ENCODE peak calls at places on chromosome 5, in nine cellular contexts. O is HCT116, K is thyroid gland, R is A549, W is NB4, B is fibroblast of villous mesenchyme, A is foreskin fibroblast, E is stomach, U is fibroblast of mammary gland. H is an unnamed sample.

GRCh38 chr5:66987949-66988838 is 208.4 kb downstream of the CD180 start:
- DNase-seq in O (no peak), K (no peak), R (peak), W (peak), B (peak), A (peak), E (no peak), U (peak), H (peak)

GRCh38 chr5:139391570-139392323 is 2.0 kb upstream of the MZB1 start:
- DNase-seq in O (no peak), K (no peak), R (peak), W (peak), B (no peak), A (peak), E (no peak), U (peak), H (no peak)

GRCh38 chr5:59746261-59746765 is 147.2 kb downstream of the PDE4D start:
- DNase-seq in O (no peak), K (no peak), R (peak), W (no peak), B (peak), A (peak), E (no peak), U (peak), H (no peak)

GRCh38 chr5:34998058-34998789 is 49.5 kb downstream of the AGXT2 start:
- DNase-seq in O (no peak), K (peak), R (peak), W (no peak), B (peak), A (peak), E (no peak), U (peak), H (no peak)

GRCh38 chr5:137498301-137498735 is 808 bp downstream of the SPOCK1 start:
- DNase-seq in O (no peak), K (peak), R (peak), W (no peak), B (peak), A (peak), E (no peak), U (peak), H (peak)

GRCh38 chr5:15249152-15249551 is 250.8 kb upstream of the FBXL7 start:
- DNase-seq in O (no peak), K (no peak), R (no peak), W (peak), B (peak), A (peak), E (no peak), U (peak), H (no peak)

GRCh38 chr5:147065071-147065470 is 169.8 kb upstream of the STK32A start:
- DNase-seq in O (no peak), K (no peak), R (no peak), W (no peak), B (no peak), A (no peak), E (no peak), U (no peak), H (no peak)

GRCh38 chr5:135491552-135492318 is 39.6 kb upstream of the TIFAB start:
- DNase-seq in O (no peak), K (no peak), R (no peak), W (no peak), B (no peak), A (no peak), E (peak), U (no peak), H (peak)

GRCh38 chr5:164893071-164893470 is 1387.7 kb downstream of the MAT2B start:
- DNase-seq in O (no peak), K (no peak), R (no peak), W (no peak), B (no peak), A (no peak), E (no peak), U (no peak), H (no peak)

GRCh38 chr5:139461698-139462097 is 845 bp downstream of the ECSCR start:
- DNase-seq in O (no peak), K (no peak), R (no peak), W (no peak), B (no peak), A (peak), E (no peak), U (peak), H (peak)

GRCh38 chr5:59436364-59437158 is 457.0 kb downstream of the PDE4D start:
- DNase-seq in O (no peak), K (no peak), R (no peak), W (no peak), B (no peak), A (no peak), E (no peak), U (no peak), H (no peak)

GRCh38 chr5:73204302-73204701 is 31.3 kb downstream of the TMEM174 start:
- DNase-seq in O (no peak), K (no peak), R (no peak), W (no peak), B (no peak), A (no peak), E (no peak), U (no peak), H (no peak)

GRCh38 chr5:126460977-126461376 is 37.8 kb downstream of the GRAMD2B start:
- DNase-seq in O (no peak), K (peak), R (no peak), W (no peak), B (no peak), A (no peak), E (no peak), U (no peak), H (no peak)

GRCh38 chr5:174510771-174511453 is 213.5 kb upstream of the MSX2 start:
- DNase-seq in O (no peak), K (no peak), R (no peak), W (no peak), B (peak), A (no peak), E (no peak), U (no peak), H (no peak)

GRCh38 chr5:90803891-90804290 is 245.3 kb downstream of the ADGRV1 start:
- DNase-seq in O (no peak), K (no peak), R (no peak), W (no peak), B (no peak), A (peak), E (no peak), U (peak), H (no peak)

GRCh38 chr5:115355095-115355494 is 58.6 kb upstream of the CCDC112 start:
- DNase-seq in O (no peak), K (no peak), R (no peak), W (no peak), B (no peak), A (no peak), E (no peak), U (no peak), H (no peak)

GRCh38 chr5:66230551-66230950 is 86.5 kb downstream of the SREK1 start:
- DNase-seq in O (no peak), K (no peak), R (no peak), W (peak), B (peak), A (no peak), E (no peak), U (no peak), H (no peak)

GRCh38 chr5:81749562-81750307 is 1.2 kb downstream of the SSBP2 start:
- DNase-seq in O (no peak), K (peak), R (no peak), W (peak), B (peak), A (peak), E (peak), U (no peak), H (peak)

DNA sequence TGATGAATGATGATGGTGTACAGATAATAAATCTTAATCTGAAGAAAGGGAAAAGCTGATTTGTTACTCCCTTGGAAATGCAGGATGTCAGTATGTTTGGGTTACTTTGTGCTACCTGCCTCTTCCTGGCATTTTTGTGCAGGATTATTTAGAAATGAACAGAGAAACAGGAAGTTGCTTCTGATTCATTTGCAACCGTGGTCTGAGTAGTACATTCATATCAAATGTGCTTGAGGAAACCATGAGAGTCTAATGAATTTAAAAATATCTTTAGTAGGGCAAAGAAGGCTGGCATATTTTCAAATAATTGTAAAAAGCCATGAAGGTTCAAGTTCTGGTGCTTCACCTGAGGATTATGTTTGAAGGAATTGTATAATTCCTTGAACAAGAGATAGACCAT is 391.6 kb downstream of the TMEM161B start:
- DNase-seq in O (no peak), K (no peak), R (no peak), W (no peak), B (no peak), A (no peak), E (no peak), U (no peak), H (no peak)
- H3K4me3 ChIP-seq in O (no peak), K (no peak), R (no peak), W (no peak), B (no peak), A (no peak), E (no peak), U (no peak), H (no peak)

GRCh38 chr5:116502616-116503015 is 72.0 kb downstream of the SEMA6A start:
- DNase-seq in O (no peak), K (peak), R (no peak), W (no peak), B (peak), A (peak), E (no peak), U (peak), H (no peak)

GRCh38 chr5:116504593-116504992 is 70.0 kb downstream of the SEMA6A start:
- DNase-seq in O (no peak), K (no peak), R (no peak), W (no peak), B (no peak), A (no peak), E (no peak), U (no peak), H (no peak)

GRCh38 chr5:116498478-116498877 is 76.1 kb downstream of the SEMA6A start:
- DNase-seq in O (no peak), K (no peak), R (no peak), W (no peak), B (no peak), A (no peak), E (no peak), U (no peak), H (no peak)

GRCh38 chr5:116506448-116506847 is 68.2 kb downstream of the SEMA6A start:
- DNase-seq in O (no peak), K (no peak), R (no peak), W (no peak), B (no peak), A (no peak), E (no peak), U (no peak), H (no peak)

DNA sequence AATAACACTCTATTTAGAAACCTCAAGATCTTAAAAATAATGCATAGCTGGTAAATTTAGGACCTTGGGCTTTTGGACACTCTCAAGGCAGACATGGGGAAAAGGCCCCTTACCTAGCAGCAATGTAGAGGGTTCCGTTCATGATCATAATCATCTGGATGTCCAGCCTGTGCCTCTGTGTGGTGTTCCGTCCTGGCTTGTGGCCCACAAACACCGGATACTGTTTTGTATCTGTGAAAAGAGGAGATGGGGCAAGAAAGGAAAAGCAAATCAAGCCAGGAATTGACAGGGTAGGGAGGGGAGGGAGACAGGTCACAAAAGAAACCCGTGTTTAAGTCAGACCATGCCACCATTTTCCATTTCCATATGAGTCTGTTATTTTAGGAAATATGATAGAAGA is 72.5 kb downstream of the SEMA6A start:
- DNase-seq in O (no peak), K (no peak), R (no peak), W (no peak), B (no peak), A (no peak), E (no peak), U (no peak), H (no peak)
- H3K4me3 ChIP-seq in O (no peak), K (no peak), R (no peak), W (no peak), B (no peak), A (no peak), E (no peak), U (no peak), H (peak)

DNA sequence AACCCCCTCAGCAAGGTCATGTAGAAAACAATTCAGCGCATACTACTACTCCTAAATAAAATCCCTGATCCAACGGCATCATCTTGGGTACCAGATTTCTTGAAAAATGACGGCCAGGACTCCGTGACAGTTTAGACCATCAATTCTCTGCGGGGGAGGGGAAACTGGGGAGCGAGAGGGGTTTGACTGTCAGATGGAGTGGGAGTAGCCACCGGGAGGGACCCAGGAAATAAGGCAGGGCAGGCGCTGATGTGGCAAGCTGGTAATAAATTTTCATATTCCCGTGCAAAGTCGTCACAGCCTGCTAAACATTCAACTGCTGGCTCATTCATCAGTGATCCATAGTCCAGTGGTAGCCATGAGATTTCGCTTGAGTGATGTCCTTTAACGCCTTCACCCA is 447 bp upstream of the CDH18 start:
- DNase-seq in O (no peak), K (no peak), R (no peak), W (no peak), B (no peak), A (peak), E (no peak), U (no peak), H (peak)
- H3K4me3 ChIP-seq in O (no peak), K (no peak), R (peak), W (no peak), B (no peak), A (peak), E (no peak), U (no peak), H (peak)

GRCh38 chr5:33438996-33439395 is 1.8 kb upstream of the TARS1 start:
- DNase-seq in O (no peak), K (no peak), R (no peak), W (no peak), B (no peak), A (no peak), E (no peak), U (no peak), H (no peak)
- H3K4me3 ChIP-seq in O (peak), K (no peak), R (peak), W (peak), B (peak), A (peak), E (no peak), U (peak), H (peak)

GRCh38 chr5:100576217-100576751 is 41.1 kb downstream of the FAM174A start:
- DNase-seq in O (no peak), K (no peak), R (no peak), W (no peak), B (peak), A (peak), E (no peak), U (peak), H (no peak)
- H3K4me3 ChIP-seq in O (no peak), K (no peak), R (no peak), W (no peak), B (no peak), A (no peak), E (no peak), U (no peak), H (no peak)

DNA sequence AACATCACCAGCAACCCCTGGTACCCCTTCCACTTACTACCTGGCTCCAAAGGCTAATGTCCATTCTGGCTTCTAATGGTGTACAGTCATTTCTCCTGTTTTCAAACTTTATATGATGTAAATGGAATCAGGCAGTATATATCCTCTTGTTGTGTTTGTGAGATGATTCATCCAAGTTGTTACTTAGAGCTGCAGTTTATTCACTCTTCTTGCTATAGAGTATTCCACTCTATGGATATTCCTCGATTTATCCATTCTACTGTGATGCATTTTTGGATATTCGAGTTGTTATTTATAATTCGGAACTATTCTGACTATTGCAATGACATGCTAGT is 32.4 kb downstream of the IRF1 start:
- DNase-seq in O (no peak), K (no peak), R (no peak), W (no peak), B (peak), A (peak), E (no peak), U (peak), H (no peak)
- H3K4me3 ChIP-seq in O (no peak), K (no peak), R (no peak), W (no peak), B (no peak), A (no peak), E (no peak), U (no peak), H (no peak)